ENCODE peak calls at places on chromosome 6, in ten cellular contexts. U is heart right ventricle, B is adrenal gland, J is IMR-90, N is PC-3, Y is aorta, L is GM23248, Z is mammary epithelial cell, Q is A549, M is fibroblast of lung. A is an unnamed sample.

GRCh38 chr6:45209762-45210161 is 118.4 kb upstream of the RUNX2 start:
- DNase-seq in U (no peak), B (no peak), J (peak; percentile 4), N (peak; percentile 9), Y (no peak), L (peak; percentile 67), Z (peak; percentile 64), Q (no peak), M (no peak), A (no peak)

GRCh38 chr6:74588094-74588493 is 617.8 kb downstream of the COL12A1 start:
- DNase-seq in U (no peak), B (no peak), J (no peak), N (no peak), Y (no peak), L (no peak), Z (no peak), Q (no peak), M (no peak), A (no peak)

GRCh38 chr6:158283304-158284005 is 28.8 kb upstream of the TULP4 start:
- DNase-seq in U (no peak), B (no peak), J (peak; percentile 67), N (no peak), Y (no peak), L (peak; percentile 42), Z (peak; percentile 18), Q (peak; percentile 64), M (peak; percentile 67), A (no peak)

GRCh38 chr6:34592208-34592952 is 36.3 kb upstream of the SPDEF start:
- DNase-seq in U (no peak), B (no peak), J (no peak), N (no peak), Y (no peak), L (no peak), Z (no peak), Q (no peak), M (no peak), A (no peak)

GRCh38 chr6:101401792-101402617 is 8.5 kb downstream of the GRIK2 start:
- DNase-seq in U (peak; percentile 24), B (no peak), J (peak; percentile 46), N (no peak), Y (peak; percentile 70), L (peak; percentile 24), Z (no peak), Q (no peak), M (peak; percentile 20), A (peak; percentile 76)

GRCh38 chr6:30813623-30814136 is 69.3 kb upstream of the IER3 start:
- DNase-seq in U (no peak), B (no peak), J (no peak), N (peak; percentile 48), Y (peak; percentile 31), L (no peak), Z (peak; percentile 39), Q (no peak), M (peak; percentile 17), A (no peak)

GRCh38 chr6:122649701-122650100 is 39.5 kb downstream of the PKIB start:
- DNase-seq in U (no peak), B (no peak), J (no peak), N (peak; percentile 80), Y (no peak), L (peak; percentile 14), Z (peak; percentile 52), Q (no peak), M (peak; percentile 78), A (no peak)

GRCh38 chr6:8177721-8178120 is 75.4 kb upstream of the EEF1E1 start:
- DNase-seq in U (no peak), B (no peak), J (peak; percentile 48), N (no peak), Y (no peak), L (peak; percentile 18), Z (peak; percentile 25), Q (no peak), M (peak; percentile 56), A (no peak)

GRCh38 chr6:85460951-85461805 is 11.3 kb downstream of the NT5E start:
- DNase-seq in U (no peak), B (no peak), J (no peak), N (peak; percentile 68), Y (no peak), L (peak; percentile 68), Z (peak; percentile 86), Q (no peak), M (peak; percentile 82), A (no peak)

GRCh38 chr6:20952605-20953004 is 418.3 kb downstream of the CDKAL1 start:
- DNase-seq in U (no peak), B (no peak), J (peak; percentile 83), N (peak; percentile 90), Y (no peak), L (peak; percentile 65), Z (peak; percentile 87), Q (no peak), M (peak; percentile 89), A (no peak)

GRCh38 chr6:96059586-96059985 is 43.8 kb downstream of the FUT9 start:
- DNase-seq in U (no peak), B (no peak), J (no peak), N (no peak), Y (no peak), L (no peak), Z (no peak), Q (no peak), M (peak; percentile 83), A (no peak)
- H3K4me3 ChIP-seq in U (no peak overlapping the region), B (no peak overlapping the region), J (no peak overlapping the region), N (no peak overlapping the region), Y (no peak overlapping the region), L (no peak overlapping the region), Z (no peak overlapping the region), Q (no peak overlapping the region), M (no peak overlapping the region), A (no peak overlapping the region)

DNA sequence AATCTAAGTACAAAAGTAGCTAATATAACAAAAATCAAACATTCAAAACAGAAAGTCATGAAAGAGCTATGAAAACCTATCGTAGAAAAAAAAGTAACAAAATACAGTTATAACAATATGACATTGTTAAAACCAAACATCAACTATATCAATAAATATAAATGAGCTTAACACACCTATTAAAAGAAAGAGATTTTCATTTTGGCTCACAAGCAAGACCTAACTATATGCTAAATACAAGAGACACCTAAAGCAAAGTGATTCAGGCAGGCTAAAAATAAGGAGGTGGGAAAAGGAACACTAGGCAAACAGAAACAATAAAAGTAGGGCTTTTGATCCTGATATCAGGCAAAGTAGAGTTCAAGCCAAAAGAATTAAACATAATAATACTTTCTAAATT is 13.5 kb downstream of the ZNF322 start:
- DNase-seq in U (no peak), B (no peak), J (no peak), N (no peak), Y (no peak), L (no peak), Z (no peak), Q (no peak), M (no peak), A (no peak)
- H3K9me3 ChIP-seq in U (peaks cover 8% of the 10 kb centered on the region), B (peaks cover 12% of the 10 kb centered on the region), J (peaks cover 16% of the 10 kb centered on the region), N (peaks cover 40% of the 10 kb centered on the region), Y (no peaks in the 10 kb centered on the region), L (no peaks in the 10 kb centered on the region), Z (peaks cover 39% of the 10 kb centered on the region), Q (peaks cover 89% of the 10 kb centered on the region), M (peaks cover 5% of the 10 kb centered on the region), A (no peaks in the 10 kb centered on the region)

DNA sequence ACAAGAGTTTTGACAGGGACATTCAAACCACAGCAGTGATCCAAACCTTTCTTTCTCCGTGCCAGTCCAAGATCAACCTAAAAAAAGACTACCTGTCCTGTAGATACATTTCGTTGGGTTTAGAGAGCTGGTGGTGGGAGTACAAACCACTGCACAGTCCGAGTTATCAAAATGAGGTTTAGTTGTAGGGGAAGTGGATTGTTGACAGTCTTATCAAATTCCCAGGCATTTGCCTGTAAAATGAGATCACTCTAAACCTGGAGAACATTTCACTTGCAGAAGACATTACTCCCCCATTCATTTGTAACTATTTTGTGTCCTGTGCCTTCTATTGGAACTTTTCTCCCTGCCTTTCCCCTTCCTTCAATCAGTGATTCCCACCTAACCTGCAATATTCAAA is 469.6 kb upstream of the JARID2 start:
- DNase-seq in U (no peak), B (no peak), J (no peak), N (no peak), Y (no peak), L (no peak), Z (no peak), Q (no peak), M (no peak), A (no peak)
- H3K27ac ChIP-seq in U (no peak overlapping the region), B (no peak overlapping the region), J (no peak overlapping the region), N (no peak overlapping the region), Y (no peak overlapping the region), L (no peak overlapping the region), Z (no peak overlapping the region), Q (peak overlapping the region; percentile 79), M (no peak overlapping the region), A (no peak overlapping the region)

DNA sequence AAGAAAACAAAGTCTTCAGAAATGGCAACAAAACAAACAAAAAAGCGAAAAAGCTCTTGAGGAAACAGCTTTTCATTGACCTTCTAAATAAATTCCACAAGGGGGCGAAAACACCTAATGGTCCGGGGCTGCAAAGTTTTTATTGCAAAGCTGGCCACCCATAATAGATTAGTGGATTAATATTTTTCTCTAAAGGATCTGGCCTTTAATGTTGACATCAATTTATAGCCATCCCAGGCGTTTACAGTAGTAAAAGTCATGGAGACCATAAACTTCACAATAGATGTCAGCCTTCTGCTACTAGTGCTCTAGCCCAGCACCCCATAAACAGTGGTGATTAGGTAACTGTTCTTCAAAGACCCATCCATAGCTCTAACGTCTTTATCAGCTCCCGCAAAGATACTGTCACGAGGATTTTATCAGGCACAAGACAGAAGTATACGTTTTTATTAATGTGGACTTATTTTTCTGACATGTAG is 4.8 kb downstream of the CITED2 start:
- DNase-seq in U (no peak), B (peak; percentile 59), J (peak; percentile 80), N (peak; percentile 59), Y (no peak), L (peak; percentile 88), Z (peak; percentile 21), Q (peak; percentile 27), M (peak; percentile 62), A (no peak)
- H3K4me3 ChIP-seq in U (no peak overlapping the region), B (peak overlapping the region; percentile 97), J (no peak overlapping the region), N (no peak overlapping the region), Y (no peak overlapping the region), L (peak overlapping the region; percentile 97), Z (no peak overlapping the region), Q (no peak overlapping the region), M (peak overlapping the region; percentile 66), A (no peak overlapping the region)

DNA sequence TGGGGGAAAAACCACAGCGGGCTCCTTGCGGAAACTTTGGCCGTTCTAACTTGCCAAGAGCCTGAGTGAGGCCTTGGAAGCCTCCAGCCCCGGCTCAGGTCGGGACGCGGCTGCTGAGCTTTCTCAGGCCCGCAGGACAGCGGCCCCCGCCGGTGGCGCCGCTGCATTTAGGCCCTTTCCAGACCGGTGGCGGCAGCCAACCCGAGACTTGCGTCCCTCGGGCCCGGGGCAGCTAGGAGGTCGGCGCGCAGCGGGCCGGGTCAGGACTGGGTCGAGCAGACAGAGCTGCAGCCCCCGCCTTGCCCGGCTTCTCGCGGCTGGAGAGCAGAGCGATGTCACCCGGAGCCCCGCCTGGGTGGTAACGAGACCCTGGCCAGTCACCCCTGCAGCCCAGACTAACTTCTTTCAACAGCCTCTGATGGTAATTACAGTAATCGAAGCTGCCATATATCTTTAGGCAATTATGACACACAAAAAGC is 2.7 kb downstream of the NR2E1 start:
- DNase-seq in U (no peak), B (no peak), J (no peak), N (no peak), Y (no peak), L (peak; percentile 49), Z (no peak), Q (no peak), M (peak; percentile 38), A (peak; percentile 61)
- H3K9me3 ChIP-seq in U (no peaks in the 10 kb centered on the region), B (no peaks in the 10 kb centered on the region), J (peaks cover 7% of the 10 kb centered on the region), N (no peaks in the 10 kb centered on the region), Y (peaks cover 2% of the 10 kb centered on the region), L (no peaks in the 10 kb centered on the region), Z (no peaks in the 10 kb centered on the region), Q (no peaks in the 10 kb centered on the region), M (no peaks in the 10 kb centered on the region), A (no peaks in the 10 kb centered on the region)

A was measured in right cardiac atrium.